ENCODE peak calls at places on chromosome 2, in eight cellular contexts. One of them, this sample, is unnamed. For H3K4me1, the result is how much of the 10 kb centered on the place peaks cover.

GRCh38 chr2:129314120-129314519 is 665.3 kb upstream of the RAB6C start:
- DNase-seq in CD8-positive, alpha-beta memory T cell: no peak
- DNase-seq in esophagus squamous epithelium: no peak
- DNase-seq in aorta: no peak
- DNase-seq in PC-9: no peak
- DNase-seq in breast epithelium: no peak
- DNase-seq in tibial artery: no peak
- DNase-seq in MM.1S: no peak
- DNase-seq in this sample: no peak

GRCh38 chr2:71071681-71072398 is 3.4 kb downstream of the NAGK start:
- DNase-seq in PC-9: peak
- DNase-seq in CD8-positive, alpha-beta memory T cell: peak
- DNase-seq in esophagus squamous epithelium: no peak
- DNase-seq in breast epithelium: no peak
- DNase-seq in MM.1S: peak
- DNase-seq in aorta: no peak
- DNase-seq in tibial artery: peak
- DNase-seq in this sample: peak

GRCh38 chr2:200662727-200663126 is 76.9 kb downstream of the AOX1 start:
- DNase-seq in breast epithelium: no peak
- DNase-seq in PC-9: peak
- DNase-seq in MM.1S: no peak
- DNase-seq in CD8-positive, alpha-beta memory T cell: no peak
- DNase-seq in tibial artery: no peak
- DNase-seq in aorta: no peak
- DNase-seq in esophagus squamous epithelium: no peak
- DNase-seq in this sample: no peak

GRCh38 chr2:209425082-209426071 is 1.5 kb downstream of the MAP2 start:
- DNase-seq in PC-9: peak
- DNase-seq in esophagus squamous epithelium: no peak
- DNase-seq in aorta: no peak
- DNase-seq in breast epithelium: no peak
- DNase-seq in tibial artery: no peak
- DNase-seq in MM.1S: peak
- DNase-seq in CD8-positive, alpha-beta memory T cell: no peak
- DNase-seq in this sample: no peak

GRCh38 chr2:203730076-203730729 is 23.8 kb downstream of the CD28 start:
- DNase-seq in MM.1S: peak
- DNase-seq in tibial artery: no peak
- DNase-seq in breast epithelium: no peak
- DNase-seq in esophagus squamous epithelium: no peak
- DNase-seq in PC-9: no peak
- DNase-seq in CD8-positive, alpha-beta memory T cell: no peak
- DNase-seq in aorta: no peak
- DNase-seq in this sample: no peak

GRCh38 chr2:238589591-238590460 is 163.1 kb downstream of the ASB1 start:
- DNase-seq in esophagus squamous epithelium: no peak
- DNase-seq in tibial artery: no peak
- DNase-seq in MM.1S: no peak
- DNase-seq in breast epithelium: no peak
- DNase-seq in CD8-positive, alpha-beta memory T cell: no peak
- DNase-seq in PC-9: no peak
- DNase-seq in aorta: no peak
- DNase-seq in this sample: no peak

GRCh38 chr2:235613671-235614070 is 119.8 kb downstream of the AGAP1 start:
- DNase-seq in aorta: no peak
- DNase-seq in MM.1S: no peak
- DNase-seq in CD8-positive, alpha-beta memory T cell: no peak
- DNase-seq in breast epithelium: no peak
- DNase-seq in esophagus squamous epithelium: no peak
- DNase-seq in tibial artery: no peak
- DNase-seq in PC-9: no peak
- DNase-seq in this sample: no peak

GRCh38 chr2:30656079-30656478 is 151.2 kb downstream of the CAPN13 start:
- DNase-seq in tibial artery: no peak
- DNase-seq in CD8-positive, alpha-beta memory T cell: no peak
- DNase-seq in MM.1S: no peak
- DNase-seq in PC-9: no peak
- DNase-seq in breast epithelium: no peak
- DNase-seq in aorta: no peak
- DNase-seq in esophagus squamous epithelium: no peak
- DNase-seq in this sample: no peak

GRCh38 chr2:1697601-1698000 is 46.7 kb downstream of the PXDN start:
- DNase-seq in CD8-positive, alpha-beta memory T cell: no peak
- DNase-seq in breast epithelium: no peak
- DNase-seq in PC-9: no peak
- DNase-seq in aorta: peak
- DNase-seq in MM.1S: no peak
- DNase-seq in tibial artery: no peak
- DNase-seq in esophagus squamous epithelium: no peak
- DNase-seq in this sample: no peak

GRCh38 chr2:38509322-38509946 is 93.3 kb downstream of the HNRNPLL start:
- DNase-seq in CD8-positive, alpha-beta memory T cell: no peak
- DNase-seq in PC-9: no peak
- DNase-seq in aorta: no peak
- DNase-seq in MM.1S: no peak
- DNase-seq in tibial artery: no peak
- DNase-seq in esophagus squamous epithelium: no peak
- DNase-seq in breast epithelium: no peak
- DNase-seq in this sample: no peak

GRCh38 chr2:227378371-227378782 is 729 bp downstream of the TM4SF20 start:
- DNase-seq in esophagus squamous epithelium: no peak
- DNase-seq in tibial artery: no peak
- DNase-seq in MM.1S: no peak
- DNase-seq in breast epithelium: no peak
- DNase-seq in PC-9: peak
- DNase-seq in CD8-positive, alpha-beta memory T cell: no peak
- DNase-seq in aorta: no peak
- DNase-seq in this sample: no peak

GRCh38 chr2:227379095-227379494 is at the start of gene TM4SF20:
- DNase-seq in MM.1S: no peak
- DNase-seq in CD8-positive, alpha-beta memory T cell: no peak
- DNase-seq in PC-9: no peak
- DNase-seq in breast epithelium: no peak
- DNase-seq in esophagus squamous epithelium: no peak
- DNase-seq in aorta: no peak
- DNase-seq in tibial artery: no peak
- DNase-seq in this sample: no peak

GRCh38 chr2:227374158-227374557 is 4.9 kb downstream of the TM4SF20 start:
- DNase-seq in CD8-positive, alpha-beta memory T cell: no peak
- DNase-seq in esophagus squamous epithelium: no peak
- DNase-seq in breast epithelium: no peak
- DNase-seq in MM.1S: no peak
- DNase-seq in PC-9: no peak
- DNase-seq in tibial artery: no peak
- DNase-seq in aorta: no peak
- DNase-seq in this sample: no peak

GRCh38 chr2:227376911-227377396 is 2.2 kb downstream of the TM4SF20 start:
- DNase-seq in breast epithelium: no peak
- DNase-seq in esophagus squamous epithelium: no peak
- DNase-seq in aorta: no peak
- DNase-seq in MM.1S: no peak
- DNase-seq in CD8-positive, alpha-beta memory T cell: no peak
- DNase-seq in PC-9: no peak
- DNase-seq in tibial artery: no peak
- DNase-seq in this sample: no peak

DNA sequence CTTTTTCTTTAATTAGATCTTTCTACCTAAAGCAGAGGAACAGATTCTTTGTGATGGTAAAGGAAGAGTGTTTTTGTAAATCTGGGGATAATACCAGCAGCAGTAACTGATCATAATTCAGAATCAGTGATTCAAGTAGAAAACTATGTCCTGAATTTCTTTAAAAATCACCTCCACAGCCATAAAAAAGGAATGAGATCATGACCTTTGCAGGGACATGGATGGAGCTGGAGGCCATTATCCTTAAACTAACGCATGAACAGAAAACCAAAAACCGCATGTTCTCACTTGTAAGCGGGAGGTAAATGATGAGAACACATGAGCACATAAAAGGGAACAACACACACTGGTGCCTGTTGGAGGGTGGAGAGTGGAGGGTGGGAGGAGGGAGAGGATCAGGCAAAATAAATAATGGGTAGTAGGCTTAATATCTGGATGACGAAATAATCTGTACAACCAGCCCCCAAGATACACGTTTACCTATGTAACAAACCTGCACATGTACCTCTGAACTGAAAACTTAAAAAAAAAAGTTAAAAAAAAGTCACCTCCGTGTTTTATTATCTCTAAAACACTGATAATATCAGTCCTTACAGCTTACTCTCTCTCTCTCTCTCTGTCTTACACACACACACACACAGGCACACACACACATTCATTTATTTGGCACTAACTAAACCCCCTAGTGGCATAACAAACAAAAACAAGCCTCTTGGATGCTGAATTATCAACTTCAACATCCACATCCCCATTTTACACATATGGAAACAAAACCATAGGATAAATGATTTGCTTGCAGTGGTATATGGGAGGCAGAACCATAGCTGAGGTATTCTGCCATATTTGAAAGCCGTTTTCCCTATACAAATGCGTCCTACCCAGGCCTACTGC is 1.4 kb downstream of the TM4SF20 start:
- DNase-seq in CD8-positive, alpha-beta memory T cell: no peak
- DNase-seq in PC-9: no peak
- DNase-seq in breast epithelium: no peak
- DNase-seq in esophagus squamous epithelium: no peak
- DNase-seq in tibial artery: no peak
- DNase-seq in aorta: no peak
- DNase-seq in MM.1S: no peak
- DNase-seq in this sample: no peak
- H3K4me1 ChIP-seq in CD8-positive, alpha-beta memory T cell: under half
- H3K4me1 ChIP-seq in PC-9: under half
- H3K4me1 ChIP-seq in breast epithelium: under half
- H3K4me1 ChIP-seq in esophagus squamous epithelium: under half
- H3K4me1 ChIP-seq in tibial artery: under half
- H3K4me1 ChIP-seq in aorta: under half
- H3K4me1 ChIP-seq in MM.1S: under half
- H3K4me1 ChIP-seq in this sample: under half

GRCh38 chr2:42054657-42055430 is 7.0 kb downstream of the PKDCC start:
- DNase-seq in CD8-positive, alpha-beta memory T cell: no peak
- DNase-seq in MM.1S: no peak
- DNase-seq in aorta: no peak
- DNase-seq in breast epithelium: no peak
- DNase-seq in tibial artery: no peak
- DNase-seq in PC-9: no peak
- DNase-seq in esophagus squamous epithelium: no peak
- DNase-seq in this sample: no peak

GRCh38 chr2:42053482-42053790 is 5.6 kb downstream of the PKDCC start:
- DNase-seq in PC-9: no peak
- DNase-seq in aorta: no peak
- DNase-seq in CD8-positive, alpha-beta memory T cell: no peak
- DNase-seq in tibial artery: no peak
- DNase-seq in breast epithelium: no peak
- DNase-seq in MM.1S: no peak
- DNase-seq in esophagus squamous epithelium: no peak
- DNase-seq in this sample: no peak

GRCh38 chr2:42052702-42053481 is 5.1 kb downstream of the PKDCC start:
- DNase-seq in breast epithelium: no peak
- DNase-seq in MM.1S: no peak
- DNase-seq in esophagus squamous epithelium: no peak
- DNase-seq in PC-9: no peak
- DNase-seq in aorta: peak
- DNase-seq in CD8-positive, alpha-beta memory T cell: no peak
- DNase-seq in tibial artery: no peak
- DNase-seq in this sample: no peak

GRCh38 chr2:42055573-42056514 is 8.0 kb downstream of the PKDCC start:
- DNase-seq in aorta: no peak
- DNase-seq in MM.1S: no peak
- DNase-seq in esophagus squamous epithelium: no peak
- DNase-seq in tibial artery: no peak
- DNase-seq in PC-9: no peak
- DNase-seq in CD8-positive, alpha-beta memory T cell: no peak
- DNase-seq in breast epithelium: no peak
- DNase-seq in this sample: no peak

GRCh38 chr2:42053791-42054656 is 6.2 kb downstream of the PKDCC start:
- DNase-seq in tibial artery: peak
- DNase-seq in PC-9: no peak
- DNase-seq in breast epithelium: no peak
- DNase-seq in aorta: peak
- DNase-seq in CD8-positive, alpha-beta memory T cell: no peak
- DNase-seq in MM.1S: no peak
- DNase-seq in esophagus squamous epithelium: no peak
- DNase-seq in this sample: no peak
- H3K4me1 ChIP-seq in tibial artery: half or more
- H3K4me1 ChIP-seq in PC-9: under half
- H3K4me1 ChIP-seq in breast epithelium: under half
- H3K4me1 ChIP-seq in aorta: under half
- H3K4me1 ChIP-seq in CD8-positive, alpha-beta memory T cell: under half
- H3K4me1 ChIP-seq in MM.1S: under half
- H3K4me1 ChIP-seq in esophagus squamous epithelium: under half
- H3K4me1 ChIP-seq in this sample: under half

DNA sequence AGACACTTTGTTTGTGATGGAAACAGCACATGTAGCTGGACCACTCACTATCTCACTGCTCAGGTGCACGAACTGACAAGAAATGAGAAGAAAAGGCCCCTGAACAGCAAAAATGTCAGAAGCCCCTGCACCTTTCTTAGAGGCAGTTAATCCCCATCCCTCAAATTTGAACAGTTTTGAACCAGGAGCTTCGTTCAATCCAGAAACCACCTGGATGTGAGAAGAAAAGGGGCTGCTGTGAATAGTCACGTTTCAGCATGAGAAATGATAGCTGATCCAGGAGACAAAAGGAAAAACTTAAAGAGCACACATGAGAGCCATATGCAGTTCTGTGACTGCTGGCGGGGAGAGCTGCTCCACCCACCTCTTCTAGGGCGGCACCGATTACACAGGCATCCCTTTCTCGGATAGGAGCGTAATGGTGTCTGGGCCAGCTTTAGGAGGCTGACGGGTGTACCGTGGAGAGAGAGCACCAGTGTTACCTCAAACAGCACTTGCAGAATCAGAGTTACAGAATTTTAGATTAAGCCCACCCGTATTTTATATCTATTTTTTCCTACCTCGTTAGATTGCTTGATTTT is 117.0 kb upstream of the EML6 start:
- DNase-seq in CD8-positive, alpha-beta memory T cell: no peak
- DNase-seq in tibial artery: no peak
- DNase-seq in PC-9: no peak
- DNase-seq in MM.1S: no peak
- DNase-seq in aorta: no peak
- DNase-seq in breast epithelium: no peak
- DNase-seq in esophagus squamous epithelium: no peak
- DNase-seq in this sample: no peak
- H3K4me1 ChIP-seq in CD8-positive, alpha-beta memory T cell: half or more
- H3K4me1 ChIP-seq in tibial artery: under half
- H3K4me1 ChIP-seq in PC-9: under half
- H3K4me1 ChIP-seq in MM.1S: under half
- H3K4me1 ChIP-seq in aorta: under half
- H3K4me1 ChIP-seq in breast epithelium: under half
- H3K4me1 ChIP-seq in esophagus squamous epithelium: under half
- H3K4me1 ChIP-seq in this sample: under half

DNA sequence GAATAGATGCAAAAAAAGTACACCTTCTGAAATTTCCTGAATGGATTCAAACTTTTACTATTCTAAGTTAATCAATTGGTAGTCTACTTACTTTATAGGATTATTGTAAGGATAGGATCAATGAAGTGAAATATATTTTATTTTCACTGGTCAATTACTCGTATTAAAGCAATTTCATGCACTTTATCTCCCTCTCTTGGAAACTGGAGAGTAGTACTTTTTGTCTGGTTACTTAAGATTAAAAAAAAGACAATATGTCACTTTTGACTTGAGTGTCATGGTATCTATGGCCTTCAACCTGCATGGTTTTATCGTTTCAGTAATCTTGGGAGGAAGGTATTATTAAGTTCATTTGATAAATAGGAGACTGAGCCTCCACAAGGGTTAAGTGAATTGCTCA is 1.0 kb upstream of the KYNU start:
- DNase-seq in aorta: no peak
- DNase-seq in CD8-positive, alpha-beta memory T cell: no peak
- DNase-seq in breast epithelium: no peak
- DNase-seq in esophagus squamous epithelium: no peak
- DNase-seq in PC-9: no peak
- DNase-seq in MM.1S: no peak
- DNase-seq in tibial artery: no peak
- DNase-seq in this sample: no peak
- H3K4me1 ChIP-seq in aorta: under half
- H3K4me1 ChIP-seq in CD8-positive, alpha-beta memory T cell: under half
- H3K4me1 ChIP-seq in breast epithelium: under half
- H3K4me1 ChIP-seq in esophagus squamous epithelium: under half
- H3K4me1 ChIP-seq in PC-9: under half
- H3K4me1 ChIP-seq in MM.1S: under half
- H3K4me1 ChIP-seq in tibial artery: under half
- H3K4me1 ChIP-seq in this sample: under half